ENCODE peak calls at places on chromosomes 1 and 21, in four cellular contexts. F is SK-N-SH, M is H1, Y is GM12878. G is an unnamed sample.

GRCh38 chr1:167152192-167152876 is 58.5 kb downstream of the STYXL2 start:
- DNase-seq in M (no peak), F (no peak), Y (no peak), G (no peak)

GRCh38 chr1:48999321-48999720 is 222.6 kb upstream of the BEND5 start:
- DNase-seq in Y (no peak), M (no peak), F (peak), G (no peak)

GRCh38 chr1:180185971-180186645 is 31.4 kb downstream of the QSOX1 start:
- DNase-seq in Y (no peak), M (no peak), F (no peak), G (no peak)

GRCh38 chr1:3029481-3029961 is 8.3 kb downstream of the ACTRT2 start:
- DNase-seq in F (no peak), Y (no peak), M (no peak), G (no peak)

GRCh38 chr1:34645109-34645688 is 109.6 kb upstream of the GJB5 start:
- DNase-seq in F (no peak), M (no peak), Y (no peak), G (no peak)

GRCh38 chr1:205582471-205583291 is 49.1 kb downstream of the ELK4 start:
- DNase-seq in F (peak), M (no peak), Y (no peak), G (no peak)

GRCh38 chr1:54714881-54715492 is 674 bp upstream of the TTC4 start:
- DNase-seq in F (no peak), M (no peak), Y (no peak), G (no peak)

GRCh38 chr1:60826320-60827094 is 255.9 kb upstream of the NFIA start:
- DNase-seq in F (no peak), M (no peak), Y (no peak), G (no peak)

GRCh38 chr1:10431065-10431730 is 965 bp downstream of the CENPS start:
- DNase-seq in M (no peak), Y (no peak), F (no peak), G (no peak)

GRCh38 chr1:217344712-217345111 is 286.2 kb downstream of the GPATCH2 start:
- DNase-seq in F (no peak), Y (no peak), M (no peak), G (no peak)

GRCh38 chr1:83704350-83704749 is 294.6 kb downstream of the TTLL7 start:
- DNase-seq in M (no peak), F (no peak), Y (no peak), G (no peak)

GRCh38 chr21:33835920-33836319 is 79.7 kb downstream of the ATP5PO start:
- DNase-seq in F (no peak), Y (no peak), M (no peak), G (no peak)

GRCh38 chr1:9382923-9383491 is 90.3 kb downstream of the SPSB1 start:
- DNase-seq in F (no peak), M (no peak), Y (no peak), G (no peak)

GRCh38 chr1:43152866-43153265 is 19.2 kb downstream of the EBNA1BP2 start:
- DNase-seq in F (no peak), M (no peak), Y (no peak), G (no peak)

GRCh38 chr1:185929759-185930158 is 195.6 kb downstream of the HMCN1 start:
- DNase-seq in F (no peak), Y (no peak), M (no peak), G (no peak)

GRCh38 chr1:97726386-97726785 is 194.4 kb downstream of the DPYD start:
- DNase-seq in M (no peak), Y (no peak), F (no peak), G (no peak)

GRCh38 chr1:243748706-243749283 is 101.2 kb downstream of the AKT3 start:
- DNase-seq in F (peak), M (no peak), Y (peak), G (peak)

GRCh38 chr1:108570128-108570527 is 10.2 kb downstream of the EEIG2 start:
- DNase-seq in F (peak), M (no peak), Y (no peak), G (peak)

GRCh38 chr21:42554251-42554937 is 40.7 kb downstream of the SLC37A1 start:
- DNase-seq in F (no peak), M (no peak), Y (no peak), G (no peak)

GRCh38 chr1:186139706-186140105 is 235.3 kb downstream of the TPR start:
- DNase-seq in F (no peak), M (no peak), Y (no peak), G (no peak)

GRCh38 chr1:9180077-9180819 is 51.3 kb upstream of the GPR157 start:
- DNase-seq in Y (no peak), M (no peak), F (no peak), G (peak)

GRCh38 chr1:202806845-202807366 is 1.3 kb downstream of the KDM5B start:
- DNase-seq in M (no peak), Y (no peak), F (no peak), G (no peak)

GRCh38 chr1:210330279-210330866 is 1.7 kb downstream of the HHAT start:
- DNase-seq in M (no peak), F (peak), Y (no peak), G (no peak)

GRCh38 chr21:25964926-25965325 is 205.6 kb downstream of the APP start:
- DNase-seq in Y (no peak), M (no peak), F (no peak), G (no peak)

GRCh38 chr21:45423201-45423955 is 18.4 kb downstream of the COL18A1 start:
- DNase-seq in Y (no peak), F (no peak), M (no peak), G (peak)

GRCh38 chr1:163186910-163187309 is 15.8 kb downstream of the RGS5 start:
- DNase-seq in M (no peak), F (peak), Y (no peak), G (no peak)
- TF ChIP-seq TCF12 in M (no peak), F (peak), Y (no peak), G (no peak)

GRCh38 chr1:112866151-112866550 is 89.8 kb downstream of the SLC16A1 start:
- DNase-seq in Y (no peak), M (no peak), F (no peak), G (no peak)
- TF ChIP-seq TCF12 in Y (no peak), M (no peak), F (peak), G (no peak)

GRCh38 chr1:113749402-113749801 is 9.9 kb downstream of the PHTF1 start:
- DNase-seq in M (no peak), Y (no peak), F (no peak), G (no peak)

GRCh38 chr1:113751114-113751513 is 8.2 kb downstream of the PHTF1 start:
- DNase-seq in Y (no peak), F (no peak), M (no peak), G (no peak)

GRCh38 chr1:113745425-113745824 is 13.9 kb downstream of the PHTF1 start:
- DNase-seq in F (no peak), M (no peak), Y (no peak), G (peak)

GRCh38 chr1:113744114-113744513 is 15.2 kb downstream of the PHTF1 start:
- DNase-seq in F (peak), Y (no peak), M (no peak), G (no peak)

GRCh38 chr1:113747376-113747775 is 11.9 kb downstream of the PHTF1 start:
- DNase-seq in Y (no peak), F (no peak), M (no peak), G (no peak)
- TF ChIP-seq TCF12 in Y (no peak), F (no peak), M (no peak), G (no peak)

DNA sequence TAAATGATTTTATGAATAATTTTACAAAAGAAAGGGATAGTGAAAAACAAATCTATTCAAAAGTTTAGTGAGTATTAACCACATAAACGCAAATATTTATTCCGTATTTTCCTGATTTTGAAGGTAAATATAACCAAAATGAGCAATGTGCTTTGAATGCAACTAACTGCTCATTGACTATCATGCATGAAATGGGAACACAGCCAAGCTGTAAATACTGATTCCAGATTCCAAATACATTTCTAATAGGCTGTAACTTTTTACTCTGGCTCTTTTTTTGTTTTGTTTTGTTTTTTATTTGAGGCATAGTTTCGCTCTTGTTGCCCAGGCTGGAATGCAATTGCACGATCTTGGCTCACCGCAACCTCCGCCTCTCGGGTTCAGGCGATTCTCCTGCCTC is 41.8 kb downstream of the SELENOF start:
- DNase-seq in Y (no peak), M (no peak), F (no peak), G (no peak)
- TF ChIP-seq TCF12 in Y (no peak), M (no peak), F (no peak), G (no peak)

DNA sequence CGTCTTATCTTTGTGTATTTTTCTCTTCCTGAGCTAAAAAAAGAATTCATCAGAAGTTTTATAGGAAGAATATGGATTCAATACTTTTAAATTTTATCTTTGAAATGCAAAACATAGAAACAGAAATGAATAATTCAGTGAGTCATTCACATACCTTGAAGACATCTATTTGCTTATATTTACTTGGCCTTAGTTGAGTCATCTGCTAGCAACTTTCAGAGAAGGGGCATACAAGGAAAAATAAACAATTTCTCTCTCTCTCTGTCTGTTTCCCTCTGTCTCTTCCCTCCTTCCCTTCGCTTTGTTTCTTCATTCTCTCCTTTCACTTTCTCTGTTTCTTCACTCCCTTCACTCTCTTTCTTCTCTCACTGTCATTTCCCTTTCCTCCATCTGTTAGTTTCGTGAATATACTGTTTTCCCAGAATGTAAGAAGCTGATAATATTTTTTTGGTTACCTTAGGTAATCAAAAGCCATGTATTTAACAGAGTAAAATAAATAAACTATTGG is 477.2 kb downstream of the BRINP3 start:
- DNase-seq in F (no peak), Y (no peak), M (no peak), G (no peak)
- TF ChIP-seq TCF12 in F (no peak), Y (no peak), M (no peak), G (no peak)

GRCh38 chr1:36913523-36914060 is 120.7 kb downstream of the GRIK3 start:
- DNase-seq in Y (no peak), M (no peak), F (no peak), G (no peak)
- TF ChIP-seq TCF12 in Y (no peak), M (no peak), F (no peak), G (no peak)

GRCh38 chr1:116407033-116407432 is 34.0 kb downstream of the ATP1A1 start:
- DNase-seq in M (no peak), Y (no peak), F (no peak), G (no peak)

GRCh38 chr1:116403506-116404136 is 30.6 kb downstream of the ATP1A1 start:
- DNase-seq in M (no peak), Y (no peak), F (no peak), G (no peak)

GRCh38 chr1:116408193-116408592 is 35.1 kb downstream of the ATP1A1 start:
- DNase-seq in M (no peak), Y (no peak), F (no peak), G (no peak)

GRCh38 chr1:116404699-116405098 is 31.7 kb downstream of the ATP1A1 start:
- DNase-seq in M (no peak), F (no peak), Y (no peak), G (no peak)

GRCh38 chr1:116405241-116406135 is 32.4 kb downstream of the ATP1A1 start:
- DNase-seq in M (no peak), F (no peak), Y (no peak), G (no peak)
- TF ChIP-seq TCF12 in M (no peak), F (no peak), Y (no peak), G (no peak)

DNA sequence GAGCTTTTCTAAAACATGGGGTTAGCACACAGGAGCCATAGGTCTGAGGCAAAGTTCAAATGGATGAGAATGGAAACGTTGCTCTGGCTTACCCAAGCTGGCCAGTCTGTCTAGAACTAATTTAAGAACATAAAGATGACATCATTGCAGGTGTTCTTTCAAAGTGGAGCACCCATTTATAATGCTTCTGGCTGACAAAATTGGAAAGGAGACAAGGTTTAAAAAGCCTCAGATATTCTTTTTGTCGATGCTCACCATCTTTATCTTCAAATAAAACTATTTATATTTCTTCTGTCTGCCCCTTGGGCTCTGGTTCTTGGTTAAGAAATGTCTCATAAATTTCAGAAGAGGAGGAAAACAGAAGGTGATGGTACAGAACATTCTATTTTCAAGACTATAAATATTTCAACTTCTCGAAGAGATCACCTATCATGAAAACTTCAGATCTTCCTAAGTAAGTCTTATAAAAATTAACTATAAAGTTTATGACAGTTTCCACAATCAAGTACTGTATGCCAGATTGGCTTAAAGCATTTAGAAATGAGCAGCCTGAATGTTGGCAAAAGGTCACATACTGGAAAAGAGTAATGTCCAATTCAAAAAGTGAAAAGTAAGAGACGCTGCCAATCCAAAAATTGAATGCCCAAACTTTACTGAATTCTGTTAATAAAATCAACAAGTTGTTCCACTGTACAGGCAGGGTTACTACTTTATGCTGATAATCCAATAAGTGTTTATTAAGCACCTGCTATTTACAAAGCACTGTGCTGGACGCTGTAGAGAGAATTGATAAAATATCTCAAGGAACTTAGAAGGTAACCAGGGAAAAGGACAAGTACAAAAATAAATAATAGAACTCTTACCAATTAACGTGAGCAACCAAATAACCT is 92.0 kb downstream of the ETS2 start:
- DNase-seq in F (no peak), Y (no peak), M (no peak), G (no peak)
- TF ChIP-seq TCF12 in F (no peak), Y (no peak), M (no peak), G (no peak)

DNA sequence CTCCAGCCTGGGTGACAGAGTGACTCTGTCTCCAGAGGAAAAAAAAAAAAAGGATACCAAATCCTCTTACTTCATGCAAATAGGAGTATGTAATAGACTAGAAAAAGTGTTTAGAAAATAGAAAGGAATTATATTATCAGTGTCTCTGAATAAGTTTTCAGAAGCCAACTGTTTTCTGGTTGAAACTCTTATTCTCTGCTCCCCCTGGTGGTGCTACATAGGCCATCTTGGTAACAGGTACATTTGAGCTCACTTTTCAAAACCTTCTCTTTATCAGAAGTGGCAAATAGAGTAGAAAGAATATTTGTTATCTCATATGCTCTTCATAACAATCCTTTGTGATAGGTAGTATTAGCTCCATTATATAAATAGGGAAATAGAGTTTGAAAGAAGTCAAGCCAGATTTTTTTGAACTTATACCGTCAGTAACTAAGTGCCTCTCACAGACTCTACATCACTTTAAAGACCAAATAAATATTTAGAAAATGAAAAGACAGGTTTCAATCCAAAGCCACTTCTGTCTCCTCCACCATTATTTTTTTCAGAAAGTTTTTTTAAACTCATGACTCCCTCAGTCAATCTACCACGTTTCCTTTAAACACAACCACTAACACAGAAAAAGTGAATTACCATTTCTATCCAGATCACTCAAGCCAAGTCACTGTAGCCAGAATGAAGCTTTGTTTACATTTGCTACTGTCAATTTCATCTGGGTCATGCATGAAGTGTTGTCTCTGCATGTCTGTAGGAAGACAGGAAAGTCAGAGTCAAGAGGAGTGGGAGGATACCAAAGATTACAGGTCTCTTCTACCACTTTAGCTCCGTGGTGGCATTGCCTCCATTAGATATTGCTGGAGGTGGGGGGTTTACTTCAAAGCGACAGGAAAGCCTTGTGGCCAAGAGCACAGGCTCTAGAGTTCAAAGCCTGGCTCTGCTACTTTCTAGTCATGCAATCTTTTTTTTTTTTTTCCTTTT is 45.6 kb downstream of the IL23R start:
- DNase-seq in Y (no peak), M (no peak), F (no peak), G (peak)
- TF ChIP-seq TCF12 in Y (no peak), M (no peak), F (no peak), G (no peak)